ENCODE peak calls at places on chromosomes 12 and 14, in eight cellular contexts. I, D, B, S, A, O, E and P are unnamed samples.
A peak's percentile ranks its signal among the peaks of the same experiment; 100 is the strongest.

GRCh38 chr12:106732890-106733289 is 41.6 kb upstream of the RIC8B start:
- DNase-seq in B (no peak), A (no peak), E (no peak), S (no peak), O (no peak), I (no peak), D (no peak), P (no peak)

GRCh38 chr14:38197761-38198345 is 9.9 kb upstream of the SSTR1 start:
- DNase-seq in O (no peak), A (no peak), D (no peak), S (no peak), I (no peak), E (no peak), B (no peak), P (no peak)

GRCh38 chr14:32648434-32648833 is 290.2 kb upstream of the NPAS3 start:
- DNase-seq in O (no peak), I (no peak), S (no peak), A (no peak), B (no peak), E (peak; percentile 67), D (no peak), P (peak; percentile 20)

GRCh38 chr14:62532186-62532585 is 513.1 kb downstream of the KCNH5 start:
- DNase-seq in S (no peak), O (no peak), I (no peak), A (no peak), E (peak; percentile 19), D (no peak), B (no peak), P (peak; percentile 2)

GRCh38 chr12:1591543-1591942 is 2.8 kb downstream of the FBXL14 start:
- DNase-seq in A (no peak), E (no peak), S (no peak), D (no peak), I (no peak), O (no peak), B (peak; percentile 61), P (no peak)

GRCh38 chr14:103880334-103880985 is 33.1 kb upstream of the PPP1R13B start:
- DNase-seq in I (no peak), S (peak; percentile 71), D (no peak), E (peak; percentile 61), B (peak; percentile 81), A (peak; percentile 29), O (no peak), P (no peak)

GRCh38 chr12:42135264-42135814 is 9.3 kb downstream of the GXYLT1 start:
- DNase-seq in I (no peak), B (no peak), O (no peak), S (no peak), E (peak; percentile 90), D (no peak), A (no peak), P (no peak)

GRCh38 chr12:69651922-69652321 is 41.2 kb upstream of the LRRC10 start:
- DNase-seq in D (no peak), O (no peak), A (no peak), S (no peak), E (no peak), I (no peak), B (no peak), P (no peak)

GRCh38 chr12:122437656-122438121 is 15.2 kb upstream of the CLIP1 start:
- DNase-seq in B (peak; percentile 86), E (peak; percentile 83), S (peak; percentile 75), O (no peak), I (no peak), A (no peak), D (no peak), P (no peak)

GRCh38 chr12:18320036-18320617 is 58.8 kb downstream of the PIK3C2G start:
- DNase-seq in D (no peak), B (peak; percentile 13), E (peak; percentile 91), I (no peak), A (no peak), O (peak; percentile 28), S (peak; percentile 92), P (peak; percentile 67)

GRCh38 chr12:104407922-104408321 is 48.8 kb upstream of the CHST11 start:
- DNase-seq in E (no peak), O (no peak), D (no peak), S (no peak), I (no peak), B (no peak), A (no peak), P (no peak)

GRCh38 chr12:58424735-58425379 is 483.5 kb downstream of the ATP23 start:
- DNase-seq in S (peak; percentile 10), E (peak; percentile 18), A (no peak), I (no peak), O (no peak), D (no peak), B (no peak), P (no peak)

GRCh38 chr14:100540926-100541620 is 46.1 kb downstream of the BEGAIN start:
- DNase-seq in O (no peak), B (no peak), S (no peak), I (no peak), E (no peak), A (no peak), D (no peak), P (no peak)

GRCh38 chr12:124646385-124647230 is 79.2 kb upstream of the NCOR2 start:
- DNase-seq in D (no peak), I (peak; percentile 76), E (no peak), B (no peak), S (no peak), O (no peak), A (peak; percentile 28), P (no peak)

GRCh38 chr14:86796221-86797074 is 1196.5 kb downstream of the GALC start:
- DNase-seq in B (no peak), I (no peak), D (no peak), S (no peak), O (no peak), E (no peak), A (no peak), P (no peak)

GRCh38 chr14:88346048-88346639 is 23.1 kb upstream of the KCNK10 start:
- DNase-seq in A (no peak), O (no peak), D (no peak), S (no peak), I (no peak), E (peak; percentile 48), B (peak; percentile 45), P (no peak)

GRCh38 chr14:74863274-74863673 is 12.7 kb downstream of the PROX2 start:
- DNase-seq in D (no peak), B (no peak), A (no peak), S (no peak), E (no peak), I (no peak), O (no peak), P (no peak)